ENCODE peak calls at places on chromosomes 3 and 15, in four cellular contexts. H is CD8-positive, alpha-beta T cell; U is thyroid gland; A is tibial artery. V is an unnamed sample.

GRCh38 chr15:48636511-48636910 is 9.0 kb downstream of the FBN1 start:
- DNase-seq in H (no peak), A (no peak), U (no peak), V (no peak)

GRCh38 chr3:47762233-47762632 is 19.5 kb downstream of the SMARCC1 start:
- DNase-seq in U (no peak), H (no peak), A (no peak), V (no peak)

GRCh38 chr3:42079701-42080323 is 11.3 kb upstream of the TRAK1 start:
- DNase-seq in U (no peak), A (no peak), H (no peak), V (no peak)

GRCh38 chr3:44355634-44356033 is 17.1 kb downstream of the TCAIM start:
- DNase-seq in U (no peak), H (no peak), A (peak; percentile 25), V (peak; percentile 73)

GRCh38 chr15:39399600-39399999 is 181.3 kb upstream of the THBS1 start:
- DNase-seq in A (no peak), H (no peak), U (no peak), V (no peak)

GRCh38 chr3:164450276-164450905 is 627.9 kb downstream of the SI start:
- DNase-seq in A (no peak), H (no peak), U (peak; percentile 13), V (no peak)

GRCh38 chr3:45631486-45631885 is 36.9 kb downstream of the LIMD1 start:
- DNase-seq in A (no peak), H (no peak), U (no peak), V (no peak)

GRCh38 chr3:129469026-129469425 is 29.0 kb downstream of the IFT122 start:
- DNase-seq in U (no peak), H (no peak), A (no peak), V (no peak)

GRCh38 chr15:40471105-40471777 is 457 bp downstream of the CHST14 start:
- DNase-seq in H (no peak), A (peak; percentile 33), U (no peak), V (peak; percentile 40)
- TF ChIP-seq CTCF in H (no peak), A (no peak), U (no peak), V (no peak)

DNA sequence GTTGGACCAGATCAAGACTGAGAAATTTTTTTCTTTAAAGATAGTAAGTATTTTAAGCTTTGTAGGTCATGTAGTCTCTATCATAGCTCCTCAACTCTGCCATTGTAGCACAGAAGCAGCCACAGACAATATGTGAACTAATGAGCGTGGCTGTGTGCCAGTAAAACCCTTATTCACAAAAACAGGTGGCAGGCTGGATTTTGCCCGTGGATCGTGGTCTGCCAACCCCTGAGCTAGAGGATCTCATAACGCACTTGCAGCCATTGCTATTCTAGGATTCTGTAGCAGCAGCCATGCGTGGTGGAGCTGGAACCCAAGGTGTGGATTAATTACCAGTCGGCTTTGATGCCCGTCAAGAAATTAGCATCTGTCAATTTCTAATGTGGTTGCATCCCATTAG is 68.7 kb upstream of the PLXNA1 start:
- DNase-seq in U (no peak), H (no peak), A (no peak), V (no peak)
- H3K27ac ChIP-seq in U (no peak overlapping the region), H (no peak overlapping the region), A (no peak overlapping the region), V (no peak overlapping the region)

GRCh38 chr3:31247850-31248618 is 284.7 kb upstream of the STT3B start:
- DNase-seq in H (no peak), A (no peak), U (peak; percentile 64), V (no peak)
- H3K4me1 ChIP-seq in H (no peaks in the 10 kb centered on the region), A (no peaks in the 10 kb centered on the region), U (no peaks in the 10 kb centered on the region), V (no peaks in the 10 kb centered on the region)

GRCh38 chr15:47551559-47551958 is 165.7 kb upstream of the SEMA6D start:
- DNase-seq in U (no peak), A (no peak), H (no peak), V (no peak)

GRCh38 chr15:47553933-47554332 is 163.4 kb upstream of the SEMA6D start:
- DNase-seq in A (no peak), U (no peak), H (no peak), V (no peak)

GRCh38 chr15:47548986-47549385 is 168.3 kb upstream of the SEMA6D start:
- DNase-seq in U (no peak), H (no peak), A (no peak), V (no peak)

GRCh38 chr15:47552978-47553608 is 164.2 kb upstream of the SEMA6D start:
- DNase-seq in U (no peak), H (no peak), A (no peak), V (no peak)

DNA sequence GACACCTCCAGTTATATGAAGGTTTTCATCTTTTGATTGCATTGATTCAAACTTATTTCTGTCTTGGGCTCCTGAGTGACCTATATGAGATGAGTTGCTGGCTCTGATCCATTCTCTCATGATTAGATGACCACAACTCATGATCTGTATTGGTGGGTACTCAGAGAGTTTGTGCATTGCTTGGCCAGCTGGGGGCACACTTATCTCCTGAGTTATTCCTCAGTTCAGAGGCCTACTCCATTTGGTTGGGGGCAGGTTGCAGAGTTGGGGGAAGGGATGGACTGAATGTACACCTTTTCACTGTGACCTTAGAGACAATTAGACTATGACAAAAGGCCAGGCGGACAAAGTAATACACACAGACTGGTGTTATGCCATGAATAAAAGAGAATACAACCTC is 166.2 kb upstream of the SEMA6D start:
- DNase-seq in A (no peak), U (no peak), H (no peak), V (no peak)
- TF ChIP-seq CTCF in A (no peak), U (no peak), H (no peak), V (no peak)

GRCh38 chr15:85545185-85545584 is 164.8 kb downstream of the AKAP13 start:
- DNase-seq in H (no peak), A (no peak), U (no peak), V (no peak)
- H3K27ac ChIP-seq in H (no peak overlapping the region), A (peak overlapping the region; percentile 41), U (peak overlapping the region; percentile 86), V (peak overlapping the region; percentile 58)

DNA sequence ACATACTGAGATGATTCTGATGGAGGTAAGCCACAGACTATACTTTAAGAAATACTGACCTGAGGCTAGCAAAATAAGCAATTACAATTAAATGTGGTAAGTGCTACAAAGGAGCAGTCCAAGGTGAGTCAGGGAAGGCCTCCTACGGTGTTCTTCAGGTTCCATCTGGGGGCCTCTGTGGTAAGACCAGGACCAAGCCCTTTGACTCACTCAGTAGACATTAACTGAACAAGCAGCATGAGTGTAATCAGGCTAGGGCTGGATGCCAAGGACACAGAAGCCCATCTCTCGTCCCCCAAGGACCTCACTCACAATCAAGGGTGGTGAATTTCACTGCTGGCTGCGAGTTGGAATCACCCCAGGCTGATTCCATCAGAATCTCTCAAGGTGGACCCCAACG is 37.3 kb downstream of the DZIP1L start:
- DNase-seq in H (no peak), U (no peak), A (no peak), V (no peak)
- H3K4me1 ChIP-seq in H (peaks cover 5% of the 10 kb centered on the region), U (peaks cover 3% of the 10 kb centered on the region), A (no peaks in the 10 kb centered on the region), V (no peaks in the 10 kb centered on the region)

GRCh38 chr3:50862221-50862620 is 187.5 kb downstream of the DOCK3 start:
- DNase-seq in U (no peak), H (no peak), A (no peak), V (no peak)
- TF ChIP-seq CTCF in U (no peak), H (no peak), A (no peak), V (no peak)

GRCh38 chr3:177347611-177348010 is 150.3 kb upstream of the TBL1XR1 start:
- DNase-seq in H (no peak), A (no peak), U (peak; percentile 55), V (no peak)

GRCh38 chr3:177343122-177343521 is 145.8 kb upstream of the TBL1XR1 start:
- DNase-seq in U (peak; percentile 40), H (no peak), A (no peak), V (no peak)

GRCh38 chr3:177345973-177346503 is 148.8 kb upstream of the TBL1XR1 start:
- DNase-seq in H (no peak), A (no peak), U (no peak), V (no peak)

GRCh38 chr3:177346878-177347277 is 149.6 kb upstream of the TBL1XR1 start:
- DNase-seq in H (no peak), U (no peak), A (no peak), V (no peak)

GRCh38 chr3:177345049-177345972 is 148.0 kb upstream of the TBL1XR1 start:
- DNase-seq in H (peak; percentile 24), A (peak; percentile 85), U (peak; percentile 94), V (peak; percentile 96)
- H3K27ac ChIP-seq in H (no peak overlapping the region), A (peak overlapping the region; percentile 68), U (peak overlapping the region; percentile 99), V (peak overlapping the region; percentile 93)

GRCh38 chr3:127589600-127590281 is 792 bp downstream of the TPRA1 start:
- DNase-seq in H (no peak), A (no peak), U (peak; percentile 27), V (peak; percentile 50)

GRCh38 chr3:127588675-127589577 is 1.6 kb downstream of the TPRA1 start:
- DNase-seq in U (peak; percentile 47), H (no peak), A (no peak), V (no peak)

GRCh38 chr3:127590282-127590592 is 296 bp downstream of the TPRA1 start:
- DNase-seq in H (no peak), A (no peak), U (peak; percentile 54), V (no peak)

GRCh38 chr3:127585813-127586165 is 4.7 kb downstream of the TPRA1 start:
- DNase-seq in U (no peak), H (no peak), A (no peak), V (peak; percentile 16)

DNA sequence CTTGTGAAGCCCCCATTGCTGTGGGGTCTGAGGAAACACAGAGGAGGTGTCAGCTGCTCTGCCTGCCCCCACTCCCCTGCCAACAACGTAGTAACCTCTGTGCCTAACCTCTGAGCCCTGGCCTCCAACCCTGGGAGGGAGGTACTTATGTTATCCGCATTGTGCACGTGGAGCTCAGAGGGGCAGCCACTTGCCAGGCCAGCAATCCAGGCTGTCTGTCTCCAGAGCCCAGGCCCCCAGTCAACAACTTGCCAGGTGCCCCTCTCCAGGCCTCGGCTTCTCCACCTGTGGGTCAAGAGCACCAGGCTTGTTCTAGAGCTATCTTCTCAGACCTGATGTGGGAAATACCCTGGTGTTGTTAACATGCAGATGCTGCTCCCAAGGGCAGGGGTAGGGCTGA is 2.7 kb downstream of the TPRA1 start:
- DNase-seq in A (no peak), H (no peak), U (no peak), V (no peak)
- H3K4me1 ChIP-seq in A (peaks cover 22% of the 10 kb centered on the region), H (peaks cover 20% of the 10 kb centered on the region), U (peaks cover 14% of the 10 kb centered on the region), V (peaks cover 51% of the 10 kb centered on the region)

GRCh38 chr3:60839242-60839641 is 412.0 kb downstream of the FHIT start:
- DNase-seq in H (no peak), A (no peak), U (peak; percentile 1), V (no peak)
- TF ChIP-seq CTCF in H (no peak), A (no peak), U (no peak), V (no peak)

V was measured in adrenal gland.